ENCODE peak calls at places on chromosomes 4 and X, in six cellular contexts. K, W, Z, M, H and X are unnamed samples.
A peak's percentile ranks its signal among the peaks of the same experiment; 100 is the strongest.

GRCh38 chr4:60656171-60656570 is 544.0 kb upstream of the ADGRL3 start:
- DNase-seq in K (no peak), W (no peak), Z (no peak), M (no peak), H (peak; percentile 2), X (no peak)

GRCh38 chr4:164596318-164596878 is 157.5 kb upstream of the SMIM31 start:
- DNase-seq in K (no peak), W (no peak), Z (no peak), M (no peak), H (no peak), X (no peak)

GRCh38 chr4:47814896-47815295 is 23.0 kb downstream of the CORIN start:
- DNase-seq in K (no peak), W (no peak), Z (no peak), M (no peak), H (no peak), X (no peak)

GRCh38 chr4:104064650-104065577 is 345.1 kb upstream of the TACR3 start:
- DNase-seq in K (peak; percentile 13), W (peak; percentile 80), Z (no peak), M (peak; percentile 59), H (peak; percentile 43), X (peak; percentile 20)

GRCh38 chr4:128161138-128161537 is 100.0 kb downstream of the LARP1B start:
- DNase-seq in K (no peak), W (no peak), Z (no peak), M (no peak), H (no peak), X (no peak)

GRCh38 chrX:98448524-98448923 is 1564.8 kb downstream of the RPA4 start:
- DNase-seq in K (no peak), W (no peak), Z (no peak), M (no peak), H (no peak), X (no peak)

GRCh38 chr4:38804654-38805295 is at the start of gene TLR1:
- DNase-seq in K (peak; percentile 81), W (peak; percentile 4), Z (peak; percentile 49), M (peak; percentile 6), H (peak; percentile 81), X (peak; percentile 57)

GRCh38 chrX:55008571-55009358 is 8.6 kb downstream of the APEX2 start:
- DNase-seq in K (peak; percentile 87), W (no peak), Z (no peak), M (no peak), H (no peak), X (no peak)

GRCh38 chr4:87502580-87503238 is 26.5 kb downstream of the SPARCL1 start:
- DNase-seq in K (no peak), W (no peak), Z (no peak), M (no peak), H (peak; percentile 38), X (peak; percentile 22)

GRCh38 chr4:26931961-26932360 is 71.3 kb downstream of the STIM2 start:
- DNase-seq in K (peak; percentile 69), W (no peak), Z (no peak), M (no peak), H (peak; percentile 32), X (no peak)

GRCh38 chrX:138026211-138026610 is 460.3 kb downstream of the ZIC3 start:
- DNase-seq in K (peak; percentile 30), W (no peak), Z (no peak), M (no peak), H (no peak), X (no peak)

GRCh38 chrX:110748256-110748811 is 47.3 kb downstream of the CHRDL1 start:
- DNase-seq in K (peak; percentile 88), W (no peak), Z (no peak), M (no peak), H (no peak), X (no peak)

GRCh38 chr4:184668511-184669114 is 19.1 kb downstream of the PRIMPOL start:
- DNase-seq in K (peak; percentile 86), W (no peak), Z (no peak), M (no peak), H (peak; percentile 23), X (no peak)